ENCODE peak calls at places on chromosomes 2 and 18, in five cellular contexts. H is HEK293T; F is A549; J is stimulated activated CD4-positive, alpha-beta T cell treated with anti-CD3 and anti-CD28 coated beads, TNF-alpha, amount 100 ng/mL, for 4 hours; Y is NCI-H1105. P is an unnamed sample.
A peak's percentile ranks its signal among the peaks of the same experiment; 100 is the strongest.

GRCh38 chr2:153230977-153231376 is 247.6 kb downstream of the RPRM start:
- DNase-seq in J (no peak), H (peak; percentile 13), Y (peak; percentile 39), F (no peak), P (peak; percentile 4)

GRCh38 chr2:38092196-38092902 is 16.4 kb upstream of the CYP1B1 start:
- DNase-seq in F (peak; percentile 66), Y (no peak), H (no peak), J (no peak), P (no peak)

GRCh38 chr2:181164699-181165098 is 184.3 kb downstream of the UBE2E3 start:
- DNase-seq in F (no peak), Y (no peak), H (no peak), J (no peak), P (no peak)

GRCh38 chr2:40463112-40463511 is 11.2 kb upstream of the SLC8A1 start:
- DNase-seq in F (no peak), J (no peak), Y (no peak), H (no peak), P (no peak)

GRCh38 chr18:36899289-36899688 is 70.4 kb downstream of the KIAA1328 start:
- DNase-seq in H (peak; percentile 28), F (peak; percentile 55), Y (no peak), J (no peak), P (no peak)

GRCh38 chr2:18301421-18302139 is 258.9 kb downstream of the RDH14 start:
- DNase-seq in J (no peak), H (no peak), F (no peak), Y (no peak), P (no peak)

GRCh38 chr2:147288131-147288530 is 556.7 kb upstream of the ACVR2A start:
- DNase-seq in J (peak; percentile 17), H (no peak), Y (no peak), F (no peak), P (no peak)

GRCh38 chr2:33212151-33212550 is 264.3 kb upstream of the RASGRP3 start:
- DNase-seq in F (peak; percentile 88), Y (no peak), J (no peak), H (peak; percentile 15), P (no peak)

GRCh38 chr2:11290713-11291112 is 53.7 kb downstream of the ROCK2 start:
- DNase-seq in F (no peak), Y (no peak), H (no peak), J (no peak), P (no peak)

GRCh38 chr2:200786423-200786822 is 25.3 kb upstream of the BZW1 start:
- DNase-seq in F (peak; percentile 69), Y (no peak), J (no peak), H (no peak), P (no peak)

GRCh38 chr2:215060851-215061541 is 77.4 kb downstream of the ABCA12 start:
- DNase-seq in H (no peak), F (no peak), Y (peak; percentile 68), J (no peak), P (peak; percentile 70)

GRCh38 chr2:128269358-128270305 is 49.0 kb downstream of the HS6ST1 start:
- DNase-seq in Y (no peak), J (no peak), F (no peak), H (no peak), P (no peak)

GRCh38 chr2:232142049-232142448 is 180.5 kb downstream of the DIS3L2 start:
- DNase-seq in Y (no peak), J (no peak), H (peak; percentile 47), F (peak; percentile 40), P (peak; percentile 44)

GRCh38 chr18:47754311-47755101 is 176.0 kb downstream of the SMAD2 start:
- DNase-seq in F (peak; percentile 39), J (peak; percentile 8), H (peak; percentile 73), Y (peak; percentile 54), P (peak; percentile 67)

GRCh38 chr2:168734199-168734746 is 68.2 kb upstream of the NOSTRIN start:
- DNase-seq in J (no peak), F (no peak), H (no peak), Y (no peak), P (no peak)

GRCh38 chr2:36507408-36507812 is 90.6 kb downstream of the FEZ2 start:
- DNase-seq in Y (peak; percentile 4), F (peak; percentile 72), H (peak; percentile 63), J (no peak), P (peak; percentile 60)

GRCh38 chr2:61949458-61950107 is 44.1 kb downstream of the COMMD1 start:
- DNase-seq in J (no peak), Y (no peak), H (no peak), F (no peak), P (no peak)

GRCh38 chr2:42372474-42372787 is 11.4 kb upstream of the COX7A2L start:
- DNase-seq in J (no peak), Y (no peak), F (no peak), H (no peak), P (no peak)

GRCh38 chr2:74099271-74099670 is 48.4 kb downstream of the BOLA3 start:
- DNase-seq in Y (no peak), F (no peak), H (no peak), J (no peak), P (no peak)

P was measured in NCI-H345.